ENCODE peak calls at places on chromosomes 5 and 9, in four cellular contexts. U, H, K and E are unnamed samples.

GRCh38 chr5:96716716-96717115 is 54.5 kb downstream of the CAST start:
- DNase-seq in U (no peak), H (no peak), K (no peak), E (no peak)

GRCh38 chr5:157603333-157604190 is 28.0 kb upstream of the ADAM19 start:
- DNase-seq in U (peak; percentile 66), H (peak; percentile 35), K (peak; percentile 78), E (no peak)

GRCh38 chr5:158698768-158699167 is 400.9 kb downstream of the EBF1 start:
- DNase-seq in U (no peak), H (no peak), K (no peak), E (no peak)

GRCh38 chr5:140600096-140600495 is 32.9 kb downstream of the CD14 start:
- DNase-seq in U (no peak), H (peak; percentile 28), K (no peak), E (no peak)

GRCh38 chr5:127517480-127518318 is at the start of gene PRRC1:
- DNase-seq in U (peak; percentile 61), H (peak; percentile 84), K (peak; percentile 89), E (peak; percentile 90)

GRCh38 chr5:165201364-165202143 is 1696.1 kb downstream of the MAT2B start:
- DNase-seq in U (no peak), H (no peak), K (peak; percentile 47), E (no peak)

GRCh38 chr5:172902497-172903472 is 56.4 kb upstream of the RPL26L1 start:
- DNase-seq in U (no peak), H (peak; percentile 29), K (peak; percentile 94), E (peak; percentile 93)

GRCh38 chr9:115591584-115591984 is 473.6 kb upstream of the TNC start:
- DNase-seq in U (no peak), H (peak; percentile 76), K (peak; percentile 99), E (peak; percentile 55)

GRCh38 chr5:150510460-150511263 is 2.7 kb downstream of the NDST1 start:
- DNase-seq in U (no peak), H (peak; percentile 95), K (no peak), E (no peak)

GRCh38 chr5:115601709-115602584 is at the start of gene TICAM2:
- DNase-seq in U (peak; percentile 42), H (peak; percentile 63), K (peak; percentile 74), E (peak; percentile 74)

GRCh38 chr5:122723606-122724352 is 51.1 kb upstream of the SNX2 start:
- DNase-seq in U (no peak), H (peak; percentile 5), K (peak; percentile 50), E (no peak)

GRCh38 chr9:85723220-85723619 is 18.5 kb downstream of the AGTPBP1 start:
- DNase-seq in U (no peak), H (no peak), K (no peak), E (peak; percentile 17)

GRCh38 chr5:145471831-145472616 is 363.1 kb downstream of the PRELID2 start:
- DNase-seq in U (no peak), H (peak; percentile 39), K (peak; percentile 12), E (no peak)

GRCh38 chr5:24823625-24824024 is 178.8 kb upstream of the CDH10 start:
- DNase-seq in U (no peak), H (no peak), K (no peak), E (no peak)

GRCh38 chr5:63923914-63924313 is 38.3 kb downstream of the HTR1A start:
- DNase-seq in U (no peak), H (no peak), K (no peak), E (peak; percentile 18)

DNA sequence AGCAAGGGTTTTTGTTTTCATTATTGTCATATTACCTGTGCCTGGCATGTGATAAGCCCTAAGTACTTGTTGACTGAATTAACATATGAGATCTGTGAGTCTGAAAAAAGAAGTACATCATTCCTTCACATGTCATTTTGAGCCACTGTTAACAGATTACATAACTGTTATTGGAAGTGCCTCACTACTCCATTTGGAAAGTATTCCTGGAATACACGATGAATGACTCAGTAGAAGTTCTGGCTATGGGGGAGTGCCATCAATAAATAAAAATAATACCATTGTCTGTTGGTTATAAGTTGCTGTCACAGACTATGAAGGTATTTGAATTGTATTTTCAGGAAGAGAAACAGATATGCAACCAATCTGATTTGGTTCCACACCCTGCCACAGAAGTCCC is 12.9 kb downstream of the NIPSNAP3B start:
- DNase-seq in U (no peak), H (no peak), K (no peak), E (no peak)
- H3K4me1 ChIP-seq in U (no peaks in the 10 kb centered on the region), H (no peaks in the 10 kb centered on the region), K (peaks cover 76% of the 10 kb centered on the region), E (peaks cover 11% of the 10 kb centered on the region)

GRCh38 chr9:79623799-79624721 is 52.3 kb downstream of the TLE4 start:
- DNase-seq in U (no peak), H (peak; percentile 55), K (peak; percentile 9), E (no peak)

GRCh38 chr9:79630521-79631403 is 59.0 kb downstream of the TLE4 start:
- DNase-seq in U (no peak), H (no peak), K (no peak), E (no peak)

GRCh38 chr9:79632060-79632459 is 60.3 kb downstream of the TLE4 start:
- DNase-seq in U (no peak), H (no peak), K (no peak), E (no peak)

GRCh38 chr9:79633558-79633957 is 61.8 kb downstream of the TLE4 start:
- DNase-seq in U (no peak), H (no peak), K (no peak), E (no peak)

DNA sequence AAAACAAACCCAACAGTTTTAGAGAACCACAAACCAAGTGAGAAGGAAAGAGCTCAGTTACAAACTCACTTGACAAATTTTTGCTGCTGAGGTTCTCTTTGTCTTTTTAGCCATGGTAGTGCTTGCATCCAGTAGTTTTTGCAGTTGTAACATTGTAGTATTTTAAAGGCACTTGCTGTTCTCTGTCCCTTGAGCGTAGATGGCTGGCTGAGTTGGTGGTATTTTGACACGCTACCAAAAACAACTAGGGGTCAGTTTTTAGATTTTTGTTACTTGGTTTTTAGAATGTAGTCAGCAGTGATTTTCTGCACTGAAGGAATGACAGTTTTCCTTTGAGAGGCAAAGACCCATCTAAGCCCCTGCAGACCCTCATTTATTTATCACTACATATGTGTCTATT is 58.0 kb downstream of the TLE4 start:
- DNase-seq in U (no peak), H (no peak), K (no peak), E (peak; percentile 50)
- H3K4me1 ChIP-seq in U (peaks cover 8% of the 10 kb centered on the region), H (no peaks in the 10 kb centered on the region), K (peaks cover 16% of the 10 kb centered on the region), E (peaks cover 7% of the 10 kb centered on the region)

DNA sequence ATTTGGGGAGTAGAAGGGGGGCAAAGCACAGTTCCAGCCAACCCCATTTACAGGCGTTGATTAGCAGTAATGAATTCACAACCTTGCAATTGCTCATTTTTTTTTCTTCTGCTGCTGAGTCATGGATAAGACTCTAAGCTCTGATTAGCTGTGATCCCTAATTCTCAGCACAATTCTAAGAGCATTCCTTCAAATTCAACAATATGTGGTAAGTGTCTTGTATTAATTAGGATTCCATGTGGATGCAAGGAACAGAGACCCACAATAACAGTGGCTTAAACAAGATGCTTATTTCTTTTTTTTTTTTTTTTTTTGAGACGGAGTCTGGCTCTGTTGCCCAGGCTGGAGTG is 133.4 kb downstream of the PALM2AKAP2 start:
- DNase-seq in U (no peak), H (no peak), K (peak; percentile 40), E (no peak)
- H3K4me1 ChIP-seq in U (no peaks in the 10 kb centered on the region), H (peaks cover 2% of the 10 kb centered on the region), K (peaks cover 33% of the 10 kb centered on the region), E (no peaks in the 10 kb centered on the region)

GRCh38 chr5:88394531-88395185 is 126.0 kb upstream of the TMEM161B start:
- DNase-seq in U (no peak), H (no peak), K (no peak), E (no peak)
- H3K4me1 ChIP-seq in U (no peaks in the 10 kb centered on the region), H (no peaks in the 10 kb centered on the region), K (peaks cover 15% of the 10 kb centered on the region), E (no peaks in the 10 kb centered on the region)

GRCh38 chr5:1514027-1514818 is 9.5 kb downstream of the LPCAT1 start:
- DNase-seq in U (no peak), H (no peak), K (no peak), E (peak; percentile 9)

GRCh38 chr5:1511037-1511436 is 12.7 kb downstream of the LPCAT1 start:
- DNase-seq in U (no peak), H (no peak), K (no peak), E (peak; percentile 12)

GRCh38 chr5:1511651-1512540 is 11.9 kb downstream of the LPCAT1 start:
- DNase-seq in U (no peak), H (no peak), K (peak; percentile 25), E (peak; percentile 36)

GRCh38 chr5:1513326-1514026 is 10.3 kb downstream of the LPCAT1 start:
- DNase-seq in U (no peak), H (no peak), K (no peak), E (peak; percentile 4)

GRCh38 chr5:1512541-1513291 is 11.0 kb downstream of the LPCAT1 start:
- DNase-seq in U (no peak), H (no peak), K (no peak), E (peak; percentile 11)
- H3K4me1 ChIP-seq in U (no peaks in the 10 kb centered on the region), H (no peaks in the 10 kb centered on the region), K (no peaks in the 10 kb centered on the region), E (peaks cover 8% of the 10 kb centered on the region)

DNA sequence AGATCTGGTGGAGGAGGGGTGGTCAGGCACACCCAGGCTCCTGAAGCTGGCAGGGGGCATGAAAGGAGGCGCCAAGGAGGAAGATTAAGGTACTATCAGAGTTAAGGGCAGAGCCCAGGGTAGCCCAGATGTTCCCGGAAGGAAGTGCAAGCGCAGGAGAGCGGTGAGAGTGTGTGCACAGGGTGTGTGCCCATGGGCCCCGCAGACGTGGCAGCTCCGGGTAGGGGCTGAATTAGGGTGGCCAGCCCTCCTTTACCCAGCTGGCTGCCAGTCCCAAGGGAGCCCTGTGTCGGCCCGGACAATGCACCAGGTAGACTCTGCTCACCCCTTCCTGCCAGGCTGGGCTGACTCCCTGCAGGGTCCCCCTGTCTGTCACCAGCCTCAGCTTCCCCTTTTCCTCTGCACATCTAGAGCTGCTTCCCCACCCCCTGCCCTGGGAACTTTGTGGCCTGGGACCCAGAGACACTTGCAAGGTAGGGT is at the start of gene SMIM33:
- DNase-seq in U (no peak), H (peak; percentile 68), K (no peak), E (no peak)
- H3K4me1 ChIP-seq in U (peaks cover 62% of the 10 kb centered on the region), H (peaks cover 2% of the 10 kb centered on the region), K (peaks cover 28% of the 10 kb centered on the region), E (no peaks in the 10 kb centered on the region)

DNA sequence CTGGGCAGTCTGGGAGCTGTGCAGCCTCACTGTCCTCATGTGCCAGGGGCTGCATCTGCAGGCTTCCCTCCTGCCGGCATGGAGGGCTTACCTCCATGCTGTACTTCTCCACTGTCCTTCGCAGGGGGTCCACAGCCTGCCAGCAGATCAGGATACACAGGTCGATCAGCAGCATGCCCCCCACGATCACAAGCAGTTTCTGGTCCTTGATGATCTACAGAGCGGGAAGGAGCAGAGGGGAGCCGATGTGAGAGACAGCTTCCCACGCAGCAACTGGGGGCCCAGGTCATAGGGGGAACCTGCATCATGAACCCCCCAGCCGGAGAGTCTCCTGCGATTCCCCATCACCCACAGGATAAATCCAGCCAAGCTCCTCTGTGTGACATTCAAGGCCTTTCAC is 107.2 kb upstream of the TBC1D2 start:
- DNase-seq in U (no peak), H (no peak), K (no peak), E (no peak)
- H3K4me1 ChIP-seq in U (no peaks in the 10 kb centered on the region), H (no peaks in the 10 kb centered on the region), K (no peaks in the 10 kb centered on the region), E (no peaks in the 10 kb centered on the region)

DNA sequence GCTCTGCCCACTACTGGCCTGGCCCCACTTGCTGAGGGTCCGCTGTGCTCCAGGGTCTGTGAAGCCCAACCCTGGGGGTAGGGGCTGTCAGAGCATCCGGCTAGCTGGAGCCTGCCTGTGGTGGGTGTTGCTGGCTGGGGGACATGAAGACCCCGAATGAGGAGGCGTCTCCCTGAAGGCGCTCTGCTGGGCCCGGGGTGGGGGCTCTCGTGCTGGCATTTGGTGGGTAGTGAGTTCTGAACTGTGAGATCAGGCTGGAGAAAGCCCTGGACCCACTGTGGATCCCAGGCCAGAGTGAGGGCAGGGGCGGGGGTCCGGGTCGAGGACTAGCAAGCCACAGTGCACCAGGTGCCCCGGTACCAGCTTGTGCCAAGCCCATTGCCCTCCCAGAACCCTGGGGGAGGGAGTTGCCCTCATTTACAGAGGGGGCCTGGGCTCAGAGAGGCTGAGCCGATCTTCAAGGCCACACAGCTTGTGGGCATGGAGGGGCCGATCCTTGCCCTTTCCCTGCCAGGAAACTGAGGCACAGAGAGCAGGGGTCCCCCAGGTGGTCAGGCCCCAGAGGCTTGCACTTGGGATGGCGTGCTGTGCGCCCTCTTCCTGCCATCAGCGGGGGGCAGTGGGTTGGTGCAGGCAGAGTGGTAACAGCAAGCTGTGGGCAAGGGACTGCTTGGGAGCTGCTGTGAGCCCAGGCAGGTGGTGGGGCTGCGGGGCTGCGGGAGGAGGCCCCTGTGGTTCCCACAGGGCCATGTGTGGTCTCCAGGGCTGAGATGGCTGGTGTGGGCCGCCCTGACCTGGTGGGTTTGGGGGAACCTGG is 15.9 kb downstream of the RXRA start:
- DNase-seq in U (no peak), H (no peak), K (no peak), E (no peak)
- H3K4me1 ChIP-seq in U (no peaks in the 10 kb centered on the region), H (peaks cover 8% of the 10 kb centered on the region), K (peaks cover 14% of the 10 kb centered on the region), E (peaks cover 83% of the 10 kb centered on the region)